ENCODE peak calls at places on chromosomes 6 and 20, in ten cellular contexts. One of them, this sample, is unnamed.

GRCh38 chr20:1281279-1282057 is 15.4 kb downstream of the SNPH start:
- DNase-seq in fibroblast of lung: no peak
- DNase-seq in prostate gland: no peak
- DNase-seq in AG04449: no peak
- DNase-seq in transverse colon: no peak
- DNase-seq in A549: no peak
- DNase-seq in left ventricle myocardium inferior: no peak
- DNase-seq in cardiac muscle cell: no peak
- DNase-seq in PC-9: no peak
- DNase-seq in progenitor cell of endocrine pancreas: no peak
- DNase-seq in this sample: no peak

GRCh38 chr6:148750826-148751225 is 4.0 kb downstream of the UST start:
- DNase-seq in fibroblast of lung: peak
- DNase-seq in prostate gland: no peak
- DNase-seq in AG04449: no peak
- DNase-seq in transverse colon: no peak
- DNase-seq in A549: no peak
- DNase-seq in left ventricle myocardium inferior: no peak
- DNase-seq in cardiac muscle cell: peak
- DNase-seq in PC-9: no peak
- DNase-seq in progenitor cell of endocrine pancreas: no peak
- DNase-seq in this sample: peak

GRCh38 chr6:29011276-29011734 is 6.2 kb upstream of the ZNF311 start:
- DNase-seq in fibroblast of lung: peak
- DNase-seq in prostate gland: peak
- DNase-seq in AG04449: no peak
- DNase-seq in transverse colon: peak
- DNase-seq in A549: peak
- DNase-seq in left ventricle myocardium inferior: no peak
- DNase-seq in cardiac muscle cell: peak
- DNase-seq in PC-9: no peak
- DNase-seq in progenitor cell of endocrine pancreas: no peak
- DNase-seq in this sample: no peak

GRCh38 chr20:50691585-50692552 is 527 bp upstream of the RIPOR3 start:
- DNase-seq in fibroblast of lung: peak
- DNase-seq in prostate gland: no peak
- DNase-seq in AG04449: no peak
- DNase-seq in transverse colon: no peak
- DNase-seq in A549: no peak
- DNase-seq in left ventricle myocardium inferior: no peak
- DNase-seq in cardiac muscle cell: peak
- DNase-seq in PC-9: no peak
- DNase-seq in progenitor cell of endocrine pancreas: no peak
- DNase-seq in this sample: no peak

GRCh38 chr20:52217689-52218395 is 26.3 kb upstream of the ZFP64 start:
- DNase-seq in fibroblast of lung: no peak
- DNase-seq in prostate gland: no peak
- DNase-seq in AG04449: no peak
- DNase-seq in transverse colon: no peak
- DNase-seq in A549: no peak
- DNase-seq in left ventricle myocardium inferior: no peak
- DNase-seq in cardiac muscle cell: no peak
- DNase-seq in PC-9: no peak
- DNase-seq in progenitor cell of endocrine pancreas: no peak
- DNase-seq in this sample: no peak

GRCh38 chr6:133613231-133613630 is 275.7 kb upstream of the TCF21 start:
- DNase-seq in fibroblast of lung: no peak
- DNase-seq in prostate gland: no peak
- DNase-seq in AG04449: no peak
- DNase-seq in transverse colon: no peak
- DNase-seq in A549: no peak
- DNase-seq in left ventricle myocardium inferior: no peak
- DNase-seq in cardiac muscle cell: no peak
- DNase-seq in PC-9: no peak
- DNase-seq in progenitor cell of endocrine pancreas: no peak
- DNase-seq in this sample: no peak

GRCh38 chr6:47111685-47112084 is 69.6 kb upstream of the ADGRF1 start:
- DNase-seq in fibroblast of lung: peak
- DNase-seq in prostate gland: no peak
- DNase-seq in AG04449: no peak
- DNase-seq in transverse colon: peak
- DNase-seq in A549: no peak
- DNase-seq in left ventricle myocardium inferior: no peak
- DNase-seq in cardiac muscle cell: no peak
- DNase-seq in PC-9: peak
- DNase-seq in progenitor cell of endocrine pancreas: no peak
- DNase-seq in this sample: peak

GRCh38 chr6:113625850-113626249 is 231.3 kb upstream of the MARCKS start:
- DNase-seq in fibroblast of lung: no peak
- DNase-seq in prostate gland: no peak
- DNase-seq in AG04449: no peak
- DNase-seq in transverse colon: no peak
- DNase-seq in A549: no peak
- DNase-seq in left ventricle myocardium inferior: no peak
- DNase-seq in cardiac muscle cell: no peak
- DNase-seq in PC-9: no peak
- DNase-seq in progenitor cell of endocrine pancreas: no peak
- DNase-seq in this sample: no peak

GRCh38 chr6:126446187-126446696 is 106.3 kb downstream of the CENPW start:
- DNase-seq in fibroblast of lung: no peak
- DNase-seq in prostate gland: no peak
- DNase-seq in AG04449: no peak
- DNase-seq in transverse colon: no peak
- DNase-seq in A549: no peak
- DNase-seq in left ventricle myocardium inferior: no peak
- DNase-seq in cardiac muscle cell: no peak
- DNase-seq in PC-9: no peak
- DNase-seq in progenitor cell of endocrine pancreas: no peak
- DNase-seq in this sample: peak

GRCh38 chr20:59818911-59819310 is 114.5 kb downstream of the SYCP2 start:
- DNase-seq in fibroblast of lung: no peak
- DNase-seq in prostate gland: no peak
- DNase-seq in AG04449: no peak
- DNase-seq in transverse colon: no peak
- DNase-seq in A549: no peak
- DNase-seq in left ventricle myocardium inferior: no peak
- DNase-seq in cardiac muscle cell: no peak
- DNase-seq in PC-9: no peak
- DNase-seq in progenitor cell of endocrine pancreas: no peak
- DNase-seq in this sample: no peak

GRCh38 chr6:1767481-1768246 is 157.9 kb downstream of the FOXC1 start:
- DNase-seq in fibroblast of lung: peak
- DNase-seq in prostate gland: no peak
- DNase-seq in AG04449: no peak
- DNase-seq in transverse colon: no peak
- DNase-seq in A549: no peak
- DNase-seq in left ventricle myocardium inferior: peak
- DNase-seq in cardiac muscle cell: peak
- DNase-seq in PC-9: peak
- DNase-seq in progenitor cell of endocrine pancreas: no peak
- DNase-seq in this sample: peak

GRCh38 chr20:37902504-37903313 is at the start of gene VSTM2L:
- DNase-seq in fibroblast of lung: peak
- DNase-seq in prostate gland: no peak
- DNase-seq in AG04449: no peak
- DNase-seq in transverse colon: peak
- DNase-seq in A549: peak
- DNase-seq in left ventricle myocardium inferior: no peak
- DNase-seq in cardiac muscle cell: peak
- DNase-seq in PC-9: peak
- DNase-seq in progenitor cell of endocrine pancreas: no peak
- DNase-seq in this sample: no peak
- TF ChIP-seq CTCF in fibroblast of lung: no peak
- TF ChIP-seq CTCF in prostate gland: no peak
- TF ChIP-seq CTCF in AG04449: no peak
- TF ChIP-seq CTCF in transverse colon: no peak
- TF ChIP-seq CTCF in A549: no peak
- TF ChIP-seq CTCF in left ventricle myocardium inferior: no peak
- TF ChIP-seq CTCF in cardiac muscle cell: no peak
- TF ChIP-seq CTCF in PC-9: no peak
- TF ChIP-seq CTCF in progenitor cell of endocrine pancreas: no peak
- TF ChIP-seq CTCF in this sample: no peak

DNA sequence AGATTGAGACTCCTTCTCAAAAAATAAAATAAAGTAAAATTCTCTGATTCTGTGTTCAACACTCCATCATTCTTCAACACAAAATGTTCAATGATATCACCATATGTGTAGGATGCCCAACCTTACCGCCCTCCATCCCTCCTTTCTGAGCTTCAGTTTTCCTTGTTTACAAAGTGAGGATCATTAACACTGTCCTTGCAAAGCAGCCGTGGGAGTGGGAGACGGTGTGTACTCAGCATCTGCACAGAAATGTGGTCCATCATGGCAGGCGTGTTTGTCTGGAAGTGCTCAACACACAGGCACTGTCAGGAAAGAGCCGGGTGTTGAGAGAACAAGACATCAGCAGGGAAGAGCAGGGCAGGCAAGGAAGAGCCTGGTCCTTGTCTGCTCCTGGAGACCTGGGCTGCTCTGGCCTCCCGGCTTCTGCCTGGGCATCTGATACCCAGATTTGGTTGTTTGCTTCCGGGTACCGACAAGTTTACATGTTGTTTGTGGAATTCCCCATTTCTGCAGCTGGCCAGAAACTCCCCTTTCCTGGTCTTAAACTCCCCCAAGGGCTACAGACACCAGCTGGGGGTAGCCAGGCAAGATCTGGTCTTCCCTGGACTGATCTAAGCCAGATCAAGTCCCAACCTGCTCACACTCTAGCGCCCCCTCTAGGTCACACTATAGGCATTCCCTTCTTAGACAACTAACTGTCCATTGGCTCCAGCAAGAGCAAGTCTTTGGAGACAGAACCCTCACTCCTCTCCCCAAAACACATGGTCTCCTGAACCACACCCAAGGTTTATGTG is 26.7 kb upstream of the TTPAL start:
- DNase-seq in fibroblast of lung: no peak
- DNase-seq in prostate gland: no peak
- DNase-seq in AG04449: no peak
- DNase-seq in transverse colon: peak
- DNase-seq in A549: no peak
- DNase-seq in left ventricle myocardium inferior: no peak
- DNase-seq in cardiac muscle cell: peak
- DNase-seq in PC-9: no peak
- DNase-seq in progenitor cell of endocrine pancreas: no peak
- DNase-seq in this sample: no peak
- TF ChIP-seq CTCF in fibroblast of lung: no peak
- TF ChIP-seq CTCF in prostate gland: no peak
- TF ChIP-seq CTCF in AG04449: peak
- TF ChIP-seq CTCF in transverse colon: peak
- TF ChIP-seq CTCF in A549: peak
- TF ChIP-seq CTCF in left ventricle myocardium inferior: no peak
- TF ChIP-seq CTCF in cardiac muscle cell: peak
- TF ChIP-seq CTCF in PC-9: peak
- TF ChIP-seq CTCF in progenitor cell of endocrine pancreas: peak
- TF ChIP-seq CTCF in this sample: peak

GRCh38 chr6:111482959-111483735 is at the start of gene REV3L:
- DNase-seq in fibroblast of lung: peak
- DNase-seq in prostate gland: peak
- DNase-seq in AG04449: no peak
- DNase-seq in transverse colon: peak
- DNase-seq in A549: peak
- DNase-seq in left ventricle myocardium inferior: peak
- DNase-seq in cardiac muscle cell: peak
- DNase-seq in PC-9: peak
- DNase-seq in progenitor cell of endocrine pancreas: peak
- DNase-seq in this sample: peak
- TF ChIP-seq CTCF in fibroblast of lung: no peak
- TF ChIP-seq CTCF in prostate gland: no peak
- TF ChIP-seq CTCF in AG04449: no peak
- TF ChIP-seq CTCF in transverse colon: no peak
- TF ChIP-seq CTCF in A549: no peak
- TF ChIP-seq CTCF in left ventricle myocardium inferior: no peak
- TF ChIP-seq CTCF in cardiac muscle cell: no peak
- TF ChIP-seq CTCF in PC-9: no peak
- TF ChIP-seq CTCF in progenitor cell of endocrine pancreas: no peak
- TF ChIP-seq CTCF in this sample: no peak

GRCh38 chr6:15256538-15257222 is 10.8 kb downstream of the JARID2 start:
- DNase-seq in fibroblast of lung: peak
- DNase-seq in prostate gland: no peak
- DNase-seq in AG04449: no peak
- DNase-seq in transverse colon: no peak
- DNase-seq in A549: no peak
- DNase-seq in left ventricle myocardium inferior: peak
- DNase-seq in cardiac muscle cell: no peak
- DNase-seq in PC-9: no peak
- DNase-seq in progenitor cell of endocrine pancreas: no peak
- DNase-seq in this sample: no peak

GRCh38 chr6:15255481-15256414 is 9.9 kb downstream of the JARID2 start:
- DNase-seq in fibroblast of lung: no peak
- DNase-seq in prostate gland: no peak
- DNase-seq in AG04449: no peak
- DNase-seq in transverse colon: no peak
- DNase-seq in A549: no peak
- DNase-seq in left ventricle myocardium inferior: no peak
- DNase-seq in cardiac muscle cell: no peak
- DNase-seq in PC-9: no peak
- DNase-seq in progenitor cell of endocrine pancreas: no peak
- DNase-seq in this sample: no peak

GRCh38 chr6:15252205-15252604 is 6.3 kb downstream of the JARID2 start:
- DNase-seq in fibroblast of lung: no peak
- DNase-seq in prostate gland: no peak
- DNase-seq in AG04449: no peak
- DNase-seq in transverse colon: no peak
- DNase-seq in A549: no peak
- DNase-seq in left ventricle myocardium inferior: no peak
- DNase-seq in cardiac muscle cell: no peak
- DNase-seq in PC-9: no peak
- DNase-seq in progenitor cell of endocrine pancreas: no peak
- DNase-seq in this sample: no peak

GRCh38 chr6:15253107-15254073 is 7.5 kb downstream of the JARID2 start:
- DNase-seq in fibroblast of lung: no peak
- DNase-seq in prostate gland: no peak
- DNase-seq in AG04449: no peak
- DNase-seq in transverse colon: no peak
- DNase-seq in A549: no peak
- DNase-seq in left ventricle myocardium inferior: no peak
- DNase-seq in cardiac muscle cell: no peak
- DNase-seq in PC-9: no peak
- DNase-seq in progenitor cell of endocrine pancreas: no peak
- DNase-seq in this sample: no peak

GRCh38 chr6:15254074-15254975 is 8.5 kb downstream of the JARID2 start:
- DNase-seq in fibroblast of lung: no peak
- DNase-seq in prostate gland: no peak
- DNase-seq in AG04449: no peak
- DNase-seq in transverse colon: no peak
- DNase-seq in A549: no peak
- DNase-seq in left ventricle myocardium inferior: no peak
- DNase-seq in cardiac muscle cell: peak
- DNase-seq in PC-9: no peak
- DNase-seq in progenitor cell of endocrine pancreas: no peak
- DNase-seq in this sample: no peak
- TF ChIP-seq CTCF in fibroblast of lung: no peak
- TF ChIP-seq CTCF in prostate gland: peak
- TF ChIP-seq CTCF in AG04449: no peak
- TF ChIP-seq CTCF in transverse colon: no peak
- TF ChIP-seq CTCF in A549: no peak
- TF ChIP-seq CTCF in left ventricle myocardium inferior: no peak
- TF ChIP-seq CTCF in cardiac muscle cell: no peak
- TF ChIP-seq CTCF in PC-9: no peak
- TF ChIP-seq CTCF in progenitor cell of endocrine pancreas: no peak
- TF ChIP-seq CTCF in this sample: no peak

GRCh38 chr20:48905322-48905647 is 16.2 kb upstream of the ARFGEF2 start:
- DNase-seq in fibroblast of lung: no peak
- DNase-seq in prostate gland: no peak
- DNase-seq in AG04449: no peak
- DNase-seq in transverse colon: no peak
- DNase-seq in A549: no peak
- DNase-seq in left ventricle myocardium inferior: no peak
- DNase-seq in cardiac muscle cell: no peak
- DNase-seq in PC-9: no peak
- DNase-seq in progenitor cell of endocrine pancreas: no peak
- DNase-seq in this sample: no peak
- TF ChIP-seq CTCF in fibroblast of lung: no peak
- TF ChIP-seq CTCF in prostate gland: no peak
- TF ChIP-seq CTCF in AG04449: no peak
- TF ChIP-seq CTCF in transverse colon: no peak
- TF ChIP-seq CTCF in A549: no peak
- TF ChIP-seq CTCF in left ventricle myocardium inferior: peak
- TF ChIP-seq CTCF in cardiac muscle cell: no peak
- TF ChIP-seq CTCF in PC-9: no peak
- TF ChIP-seq CTCF in progenitor cell of endocrine pancreas: no peak
- TF ChIP-seq CTCF in this sample: no peak